ENCODE peak calls at places on chromosomes 4 and X, in six cellular contexts. One of them, this sample, is unnamed.

GRCh38 chr4:151031831-151032605 is 16.9 kb upstream of the LRBA start:
- DNase-seq in NCI-H1092: no peak
- DNase-seq in fibroblast of lung: peak
- DNase-seq in astrocyte of the spinal cord: peak
- DNase-seq in natural killer cell: no peak
- DNase-seq in LoVo: no peak
- DNase-seq in this sample: no peak

GRCh38 chr4:52263612-52264011 is 212.5 kb downstream of the SPATA18 start:
- DNase-seq in NCI-H1092: no peak
- DNase-seq in fibroblast of lung: no peak
- DNase-seq in astrocyte of the spinal cord: no peak
- DNase-seq in natural killer cell: no peak
- DNase-seq in LoVo: no peak
- DNase-seq in this sample: no peak

GRCh38 chrX:125940985-125941384 is 225.1 kb downstream of the DCAF12L2 start:
- DNase-seq in NCI-H1092: no peak
- DNase-seq in fibroblast of lung: no peak
- DNase-seq in astrocyte of the spinal cord: no peak
- DNase-seq in natural killer cell: no peak
- DNase-seq in LoVo: no peak
- DNase-seq in this sample: no peak

GRCh38 chr4:150436598-150437370 is 145.2 kb upstream of the MAB21L2 start:
- DNase-seq in NCI-H1092: no peak
- DNase-seq in fibroblast of lung: no peak
- DNase-seq in astrocyte of the spinal cord: no peak
- DNase-seq in natural killer cell: no peak
- DNase-seq in LoVo: no peak
- DNase-seq in this sample: no peak

GRCh38 chr4:93267747-93268146 is 560.8 kb upstream of the ATOH1 start:
- DNase-seq in NCI-H1092: no peak
- DNase-seq in fibroblast of lung: no peak
- DNase-seq in astrocyte of the spinal cord: no peak
- DNase-seq in natural killer cell: no peak
- DNase-seq in LoVo: no peak
- DNase-seq in this sample: no peak

GRCh38 chrX:44227981-44228380 is 115.5 kb downstream of the EFHC2 start:
- DNase-seq in NCI-H1092: no peak
- DNase-seq in fibroblast of lung: no peak
- DNase-seq in astrocyte of the spinal cord: no peak
- DNase-seq in natural killer cell: no peak
- DNase-seq in LoVo: no peak
- DNase-seq in this sample: no peak

GRCh38 chr4:86155766-86156165 is 204.1 kb downstream of the MAPK10 start:
- DNase-seq in NCI-H1092: no peak
- DNase-seq in fibroblast of lung: no peak
- DNase-seq in astrocyte of the spinal cord: no peak
- DNase-seq in natural killer cell: no peak
- DNase-seq in LoVo: no peak
- DNase-seq in this sample: no peak

GRCh38 chrX:46582325-46582724 is 8.8 kb downstream of the CHST7 start:
- DNase-seq in NCI-H1092: no peak
- DNase-seq in fibroblast of lung: peak
- DNase-seq in astrocyte of the spinal cord: peak
- DNase-seq in natural killer cell: no peak
- DNase-seq in LoVo: no peak
- DNase-seq in this sample: no peak

GRCh38 chrX:154313147-154313546 is 17.6 kb downstream of the TKTL1 start:
- DNase-seq in NCI-H1092: no peak
- DNase-seq in fibroblast of lung: no peak
- DNase-seq in astrocyte of the spinal cord: no peak
- DNase-seq in natural killer cell: no peak
- DNase-seq in LoVo: no peak
- DNase-seq in this sample: no peak

GRCh38 chr4:38109896-38110295 is 149.7 kb downstream of the PTTG2 start:
- DNase-seq in NCI-H1092: no peak
- DNase-seq in fibroblast of lung: no peak
- DNase-seq in astrocyte of the spinal cord: no peak
- DNase-seq in natural killer cell: no peak
- DNase-seq in LoVo: no peak
- DNase-seq in this sample: peak

GRCh38 chr4:177964061-177964460 is 521.8 kb upstream of the AGA start:
- DNase-seq in NCI-H1092: no peak
- DNase-seq in fibroblast of lung: peak
- DNase-seq in astrocyte of the spinal cord: peak
- DNase-seq in natural killer cell: no peak
- DNase-seq in LoVo: no peak
- DNase-seq in this sample: no peak

GRCh38 chr4:8015512-8015911 is 75.9 kb upstream of the AFAP1 start:
- DNase-seq in NCI-H1092: no peak
- DNase-seq in fibroblast of lung: no peak
- DNase-seq in astrocyte of the spinal cord: peak
- DNase-seq in natural killer cell: no peak
- DNase-seq in LoVo: no peak
- DNase-seq in this sample: no peak

GRCh38 chrX:124239911-124240310 is 92.5 kb upstream of the TEX13D start:
- DNase-seq in NCI-H1092: no peak
- DNase-seq in fibroblast of lung: no peak
- DNase-seq in astrocyte of the spinal cord: no peak
- DNase-seq in natural killer cell: no peak
- DNase-seq in LoVo: no peak
- DNase-seq in this sample: no peak

GRCh38 chr4:87975466-87975865 is at the start of gene SPP1:
- DNase-seq in NCI-H1092: no peak
- DNase-seq in fibroblast of lung: no peak
- DNase-seq in astrocyte of the spinal cord: peak
- DNase-seq in natural killer cell: no peak
- DNase-seq in LoVo: no peak
- DNase-seq in this sample: peak

GRCh38 chr4:97665553-97665952 is 477.7 kb downstream of the STPG2 start:
- DNase-seq in NCI-H1092: no peak
- DNase-seq in fibroblast of lung: no peak
- DNase-seq in astrocyte of the spinal cord: no peak
- DNase-seq in natural killer cell: no peak
- DNase-seq in LoVo: no peak
- DNase-seq in this sample: no peak

GRCh38 chrX:40809210-40809609 is 73.9 kb upstream of the MED14 start:
- DNase-seq in NCI-H1092: no peak
- DNase-seq in fibroblast of lung: peak
- DNase-seq in astrocyte of the spinal cord: peak
- DNase-seq in natural killer cell: no peak
- DNase-seq in LoVo: no peak
- DNase-seq in this sample: no peak